ENCODE peak calls at places on chromosome 9, in five cellular contexts. S, E, C, I and Z are unnamed samples.

GRCh38 chr9:113886003-113886324 is 9.9 kb downstream of the ZNF618 start:
- DNase-seq in I (no peak), S (peak; percentile 26), E (no peak), C (no peak), Z (no peak)

GRCh38 chr9:15965246-15965745 is 412.5 kb downstream of the CCDC171 start:
- DNase-seq in S (peak; percentile 17), E (no peak), C (no peak), I (no peak), Z (no peak)

GRCh38 chr9:97293207-97293721 is 14.2 kb upstream of the CCDC180 start:
- DNase-seq in I (no peak), S (peak; percentile 27), E (no peak), C (peak; percentile 92), Z (no peak)

GRCh38 chr9:5851445-5851844 is 18.5 kb upstream of the ERMP1 start:
- DNase-seq in E (peak; percentile 21), I (no peak), S (peak; percentile 60), C (no peak), Z (no peak)

GRCh38 chr9:95157491-95158151 is 159.9 kb downstream of the FANCC start:
- DNase-seq in E (no peak), S (peak; percentile 94), I (no peak), C (peak; percentile 57), Z (no peak)

GRCh38 chr9:121838757-121839669 is 187.6 kb downstream of the DAB2IP start:
- DNase-seq in C (no peak), I (no peak), E (no peak), S (no peak), Z (no peak)

GRCh38 chr9:133003671-133004090 is 25.2 kb downstream of the GFI1B start:
- DNase-seq in C (no peak), S (no peak), I (no peak), E (no peak), Z (no peak)

GRCh38 chr9:21988056-21988990 is 5.9 kb downstream of the CDKN2A start:
- DNase-seq in E (no peak), I (no peak), C (no peak), S (no peak), Z (no peak)

GRCh38 chr9:136362450-136362784 is 1.1 kb downstream of the DNLZ start:
- DNase-seq in E (no peak), S (no peak), C (no peak), I (no peak), Z (no peak)

GRCh38 chr9:95497772-95498171 is 19.0 kb downstream of the PTCH1 start:
- DNase-seq in C (no peak), E (no peak), I (no peak), S (peak; percentile 77), Z (no peak)

GRCh38 chr9:137320555-137321384 is 18.7 kb upstream of the NRARP start:
- DNase-seq in E (peak; percentile 24), S (no peak), I (peak; percentile 13), C (no peak), Z (no peak)

GRCh38 chr9:104774831-104775573 is 11.1 kb downstream of the NIPSNAP3B start:
- DNase-seq in S (no peak), E (no peak), C (no peak), I (no peak), Z (no peak)

GRCh38 chr9:115764649-115765048 is 388.9 kb upstream of the PAPPA start:
- DNase-seq in S (no peak), E (no peak), C (no peak), I (no peak), Z (no peak)

GRCh38 chr9:75186767-75187380 is 98.6 kb downstream of the OSTF1 start:
- DNase-seq in C (no peak), S (peak; percentile 28), I (no peak), E (no peak), Z (no peak)

GRCh38 chr9:130590305-130590704 is 10.9 kb downstream of the FUBP3 start:
- DNase-seq in C (peak; percentile 53), E (no peak), I (no peak), S (no peak), Z (no peak)
- H3K4me1 ChIP-seq in C (peaks cover 36% of the 10 kb centered on the region), E (no peaks in the 10 kb centered on the region), I (no peaks in the 10 kb centered on the region), S (no peaks in the 10 kb centered on the region), Z (no peaks in the 10 kb centered on the region)

GRCh38 chr9:108609895-108610253 is 245.9 kb downstream of the ACTL7B start:
- DNase-seq in I (no peak), S (no peak), C (no peak), E (no peak), Z (no peak)

GRCh38 chr9:108618906-108619550 is 236.8 kb downstream of the ACTL7B start:
- DNase-seq in C (no peak), S (no peak), I (no peak), E (no peak), Z (no peak)

GRCh38 chr9:108612510-108612909 is 243.3 kb downstream of the ACTL7B start:
- DNase-seq in C (no peak), E (no peak), I (no peak), S (no peak), Z (no peak)

GRCh38 chr9:108617661-108618060 is 238.1 kb downstream of the ACTL7B start:
- DNase-seq in C (no peak), S (no peak), I (no peak), E (no peak), Z (no peak)

GRCh38 chr9:108615152-108615551 is 240.6 kb downstream of the ACTL7B start:
- DNase-seq in S (no peak), E (no peak), C (no peak), I (no peak), Z (no peak)
- H3K4me1 ChIP-seq in S (no peaks in the 10 kb centered on the region), E (no peaks in the 10 kb centered on the region), C (no peaks in the 10 kb centered on the region), I (no peaks in the 10 kb centered on the region), Z (no peaks in the 10 kb centered on the region)

DNA sequence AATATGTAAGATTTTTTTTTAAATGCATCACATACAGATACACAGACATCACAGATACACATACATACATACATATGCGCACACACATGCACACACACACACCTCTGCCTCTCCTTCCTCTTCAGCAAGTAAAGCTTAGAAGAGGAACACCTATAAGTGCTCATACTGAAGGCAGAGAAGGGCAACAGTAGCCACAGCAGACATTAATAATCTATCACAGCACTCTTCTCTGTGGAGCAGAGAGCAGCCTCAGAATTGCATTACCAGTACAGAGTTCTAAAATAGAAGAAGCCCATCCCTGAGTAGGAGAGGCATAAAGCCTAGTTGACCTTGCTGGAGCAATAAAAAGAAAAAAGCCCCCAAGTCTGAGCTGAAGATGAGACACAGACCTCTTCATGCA is 110.6 kb downstream of the MLLT3 start:
- DNase-seq in S (no peak), E (no peak), C (no peak), I (no peak), Z (no peak)
- H3K4me1 ChIP-seq in S (peaks cover 2% of the 10 kb centered on the region), E (peaks cover 54% of the 10 kb centered on the region), C (peaks cover 9% of the 10 kb centered on the region), I (peaks cover 54% of the 10 kb centered on the region), Z (no peaks in the 10 kb centered on the region)

GRCh38 chr9:124475158-124475867 is 25.1 kb downstream of the ADGRD2 start:
- DNase-seq in S (no peak), I (no peak), E (no peak), C (no peak), Z (no peak)

GRCh38 chr9:124478014-124478753 is 27.9 kb downstream of the ADGRD2 start:
- DNase-seq in S (no peak), I (no peak), E (no peak), C (no peak), Z (no peak)

GRCh38 chr9:124479371-124479770 is 27.8 kb downstream of the NR5A1 start:
- DNase-seq in E (no peak), S (no peak), I (no peak), C (no peak), Z (no peak)

GRCh38 chr9:124475868-124476690 is 25.8 kb downstream of the ADGRD2 start:
- DNase-seq in S (no peak), C (no peak), I (no peak), E (no peak), Z (no peak)

DNA sequence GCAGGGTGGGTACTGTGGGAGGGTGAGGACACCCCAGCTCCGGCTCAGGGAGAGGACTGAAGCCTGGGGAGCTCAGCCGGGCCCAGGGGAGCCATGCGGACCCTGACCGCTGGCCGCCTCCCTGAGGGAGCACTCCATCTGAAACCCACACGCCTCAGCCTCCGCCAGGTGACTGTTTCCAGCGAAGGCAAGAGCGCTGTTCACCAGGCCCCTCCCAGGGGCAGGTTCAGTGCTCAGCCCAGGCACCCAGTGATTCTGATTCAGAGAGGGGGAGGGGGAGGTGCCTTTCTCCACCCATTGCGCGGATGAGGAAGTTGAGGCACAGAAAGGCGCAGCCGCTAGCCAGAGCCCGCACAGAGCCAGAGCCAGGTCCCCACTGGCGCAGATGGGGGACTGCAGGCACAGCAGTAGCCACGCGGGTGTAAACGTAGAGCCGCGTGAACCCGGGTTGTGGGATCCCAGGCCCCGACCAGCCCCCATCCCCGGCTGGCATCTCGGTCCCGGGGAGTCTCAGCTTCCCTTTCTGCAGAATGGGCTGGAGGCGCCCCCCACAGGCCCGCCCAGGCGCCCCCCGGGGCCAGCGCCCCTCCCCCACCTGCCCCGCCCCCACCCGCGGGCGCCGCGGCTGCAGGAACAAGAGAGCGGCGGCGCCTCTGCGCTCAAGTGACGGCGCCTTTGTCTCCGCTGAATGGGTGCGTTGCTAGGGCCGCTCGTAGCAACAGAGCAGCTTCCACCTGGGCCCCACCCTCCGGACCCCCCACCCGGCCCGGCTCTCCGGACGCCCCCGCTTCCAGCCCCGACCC is 27.2 kb downstream of the ADGRD2 start:
- DNase-seq in E (no peak), S (no peak), C (no peak), I (no peak), Z (no peak)
- H3K4me1 ChIP-seq in E (no peaks in the 10 kb centered on the region), S (no peaks in the 10 kb centered on the region), C (peaks cover 41% of the 10 kb centered on the region), I (no peaks in the 10 kb centered on the region), Z (peaks cover 8% of the 10 kb centered on the region)

GRCh38 chr9:69173891-69174644 is at the start of gene TJP2:
- DNase-seq in I (peak; percentile 21), C (peak; percentile 54), E (peak; percentile 3), S (peak; percentile 75), Z (no peak)

GRCh38 chr9:69173497-69173890 is 583 bp upstream of the TJP2 start:
- DNase-seq in C (no peak), E (no peak), I (no peak), S (no peak), Z (no peak)

GRCh38 chr9:69174645-69175487 is 789 bp downstream of the TJP2 start:
- DNase-seq in I (no peak), E (no peak), C (peak; percentile 48), S (peak; percentile 98), Z (no peak)

GRCh38 chr9:69176446-69177135 is 2.5 kb downstream of the TJP2 start:
- DNase-seq in S (no peak), E (no peak), C (no peak), I (no peak), Z (no peak)

GRCh38 chr9:69175488-69175872 is 1.4 kb downstream of the TJP2 start:
- DNase-seq in E (no peak), S (no peak), C (no peak), I (no peak), Z (no peak)
- H3K4me1 ChIP-seq in E (peaks cover 15% of the 10 kb centered on the region), S (peaks cover 11% of the 10 kb centered on the region), C (peaks cover 95% of the 10 kb centered on the region), I (peaks cover 12% of the 10 kb centered on the region), Z (no peaks in the 10 kb centered on the region)